ENCODE peak calls at places on chromosomes 13 and 19, in ten cellular contexts. V is GM06990, G is left ventricle myocardium inferior, B is lung, Y is MCF 10A, H is upper lobe of left lung, J is thoracic aorta, U is GM12865, F is tibial artery, W is stomach. I is an unnamed sample.

GRCh38 chr19:23318143-23318542 is 67.9 kb upstream of the ZNF724 start:
- DNase-seq in J (no peak), B (no peak), F (no peak), H (no peak), G (no peak), W (no peak), Y (peak), U (no peak), V (no peak), I (no peak)

GRCh38 chr13:43915451-43915850 is 35.7 kb downstream of the LACC1 start:
- DNase-seq in V (no peak), W (no peak), H (no peak), G (no peak), Y (no peak), U (no peak), J (no peak), F (no peak), B (no peak), I (no peak)

GRCh38 chr19:35114656-35115537 is 726 bp upstream of the FXYD3 start:
- DNase-seq in J (no peak), Y (peak), V (no peak), B (peak), G (peak), U (peak), W (peak), H (peak), F (peak), I (no peak)

GRCh38 chr13:105193026-105193425 is 1342.4 kb downstream of the EFNB2 start:
- DNase-seq in G (no peak), Y (no peak), J (no peak), F (no peak), H (no peak), W (no peak), B (no peak), U (no peak), V (no peak), I (no peak)

GRCh38 chr13:102597029-102598015 is 536 bp downstream of the TPP2 start:
- DNase-seq in W (no peak), U (peak), H (peak), F (peak), G (peak), B (no peak), J (no peak), Y (peak), V (peak), I (no peak)

GRCh38 chr19:33241091-33241529 is 15.5 kb upstream of the SLC7A10 start:
- DNase-seq in G (no peak), U (no peak), J (no peak), W (no peak), F (no peak), Y (peak), B (no peak), V (no peak), H (peak), I (peak)

GRCh38 chr13:54206601-54207000 is 1178.0 kb downstream of the OLFM4 start:
- DNase-seq in J (no peak), G (no peak), H (no peak), Y (no peak), F (no peak), U (no peak), W (no peak), V (no peak), B (no peak), I (no peak)

GRCh38 chr19:41226053-41226873 is 7.2 kb downstream of the AXL start:
- DNase-seq in Y (peak), H (peak), B (peak), G (peak), J (peak), F (peak), V (no peak), W (peak), U (no peak), I (no peak)

GRCh38 chr13:98845726-98846125 is 93.3 kb upstream of the SLC15A1 start:
- DNase-seq in F (no peak), U (no peak), B (no peak), J (no peak), Y (no peak), G (no peak), W (no peak), V (no peak), H (no peak), I (no peak)

GRCh38 chr19:38952395-38953165 is 21.8 kb downstream of the MRPS12 start:
- DNase-seq in J (no peak), V (no peak), H (no peak), G (no peak), U (peak), F (no peak), Y (peak), B (peak), W (peak), I (no peak)

GRCh38 chr13:30165791-30166190 is 141.6 kb downstream of the KATNAL1 start:
- DNase-seq in J (no peak), W (no peak), H (no peak), U (no peak), B (no peak), G (no peak), Y (no peak), V (no peak), F (peak), I (no peak)

GRCh38 chr13:70568571-70568970 is 460.3 kb upstream of the KLHL1 start:
- DNase-seq in Y (peak), G (no peak), U (peak), H (no peak), V (no peak), B (no peak), F (no peak), W (no peak), J (no peak), I (no peak)

GRCh38 chr13:27171244-27171829 is at the start of gene USP12:
- DNase-seq in U (peak), H (no peak), G (peak), V (peak), W (no peak), Y (no peak), J (peak), F (peak), B (no peak), I (no peak)

GRCh38 chr13:29746167-29746677 is 104.2 kb downstream of the UBL3 start:
- DNase-seq in V (no peak), H (no peak), W (no peak), U (no peak), G (no peak), Y (no peak), J (no peak), B (no peak), F (no peak), I (no peak)

GRCh38 chr19:45913874-45914830 is at the start of gene NANOS2:
- DNase-seq in U (peak), J (no peak), V (no peak), H (peak), G (no peak), B (no peak), Y (no peak), W (no peak), F (no peak), I (no peak)

GRCh38 chr13:28531195-28531955 is 36.4 kb upstream of the FLT1 start:
- DNase-seq in W (peak), B (no peak), V (no peak), F (no peak), H (peak), G (peak), U (no peak), Y (peak), J (no peak), I (no peak)

GRCh38 chr19:57816652-57817051 is 1.9 kb upstream of the ZNF552 start:
- DNase-seq in U (no peak), J (no peak), W (no peak), G (no peak), B (no peak), H (no peak), V (no peak), Y (no peak), F (no peak), I (no peak)

GRCh38 chr13:102195566-102196462 is 206.0 kb downstream of the FGF14 start:
- DNase-seq in U (no peak), V (no peak), H (no peak), Y (no peak), F (no peak), J (no peak), W (no peak), G (no peak), B (no peak), I (no peak)

GRCh38 chr13:25927966-25928365 is 123.8 kb downstream of the SHISA2 start:
- DNase-seq in G (no peak), H (no peak), J (no peak), V (no peak), Y (no peak), B (no peak), F (no peak), W (no peak), U (no peak), I (no peak)

GRCh38 chr19:30266687-30267086 is 105.5 kb upstream of the ZNF536 start:
- DNase-seq in W (no peak), J (no peak), F (no peak), Y (no peak), H (no peak), U (no peak), B (no peak), G (no peak), V (no peak), I (no peak)

GRCh38 chr19:17402982-17403855 is 2.2 kb downstream of the BST2 start:
- DNase-seq in W (no peak), H (peak), J (no peak), F (no peak), G (no peak), B (no peak), Y (peak), U (peak), V (no peak), I (no peak)

GRCh38 chr13:27088619-27089018 is 83.0 kb downstream of the USP12 start:
- DNase-seq in U (no peak), Y (no peak), F (no peak), B (no peak), G (no peak), W (no peak), V (no peak), J (no peak), H (no peak), I (no peak)

GRCh38 chr19:29293736-29294342 is 80.9 kb upstream of the UQCRFS1 start:
- DNase-seq in H (no peak), V (no peak), W (no peak), U (no peak), G (no peak), J (no peak), Y (no peak), B (no peak), F (peak), I (no peak)

GRCh38 chr19:49683814-49684250 is 5.6 kb upstream of the ADM5 start:
- DNase-seq in F (no peak), B (no peak), V (no peak), G (no peak), Y (no peak), H (peak), J (no peak), U (no peak), W (no peak), I (no peak)

GRCh38 chr19:21580101-21580500 is 74.7 kb downstream of the ZNF429 start:
- DNase-seq in B (no peak), U (no peak), J (no peak), Y (no peak), F (no peak), G (no peak), V (no peak), H (no peak), W (no peak), I (no peak)

GRCh38 chr19:49684251-49684982 is 5.0 kb upstream of the ADM5 start:
- DNase-seq in U (peak), F (no peak), H (peak), Y (no peak), V (no peak), B (no peak), W (no peak), J (no peak), G (no peak), I (no peak)

GRCh38 chr13:86591862-86592261 is 792.6 kb upstream of the SLITRK6 start:
- DNase-seq in V (no peak), G (no peak), F (no peak), B (no peak), Y (peak), W (no peak), J (no peak), H (no peak), U (no peak), I (no peak)

GRCh38 chr19:15418588-15419412 is at the start of gene AKAP8L:
- DNase-seq in U (peak), Y (peak), W (peak), H (peak), B (peak), G (peak), V (peak), J (peak), F (peak), I (peak)

GRCh38 chr19:15418112-15418587 is 638 bp downstream of the AKAP8L start:
- DNase-seq in F (no peak), U (no peak), H (no peak), W (no peak), J (no peak), B (no peak), G (no peak), V (no peak), Y (peak), I (no peak)

GRCh38 chr19:15421136-15421535 is 2.3 kb upstream of the AKAP8L start:
- DNase-seq in J (no peak), Y (no peak), W (no peak), F (no peak), G (no peak), B (no peak), H (no peak), V (no peak), U (no peak), I (no peak)

GRCh38 chr19:15417699-15418098 is 1.1 kb downstream of the AKAP8L start:
- DNase-seq in U (no peak), F (peak), V (no peak), Y (no peak), H (no peak), W (no peak), J (no peak), B (no peak), G (no peak), I (no peak)

GRCh38 chr19:15419413-15420025 is 731 bp upstream of the AKAP8L start:
- DNase-seq in J (no peak), Y (no peak), H (no peak), F (no peak), U (no peak), V (no peak), B (no peak), G (no peak), W (no peak), I (no peak)
- TF ChIP-seq CTCF in J (no peak), Y (no peak), H (no peak), F (no peak), U (no peak), V (no peak), B (no peak), G (peak), W (no peak), I (peak)

DNA sequence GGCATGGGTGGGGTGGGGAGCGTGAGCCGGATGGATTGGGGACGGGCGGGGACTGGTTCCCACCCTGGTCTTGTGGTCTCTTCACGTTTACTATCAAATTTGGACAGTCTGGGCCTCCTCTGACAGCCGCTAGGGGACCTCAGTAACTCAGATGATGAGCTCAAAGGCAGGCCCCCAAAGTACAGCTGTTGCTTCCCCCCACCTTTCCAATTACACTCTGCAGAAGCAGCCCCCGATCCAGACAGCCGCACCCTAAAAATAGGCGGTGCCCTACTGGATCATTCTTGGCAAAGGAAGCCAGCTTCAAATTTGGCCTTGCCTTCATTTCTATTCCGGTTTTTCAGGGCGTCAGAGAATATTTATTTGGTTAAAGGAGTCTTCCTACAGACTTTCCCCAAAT is 1.9 kb upstream of the FOXO1 start:
- DNase-seq in H (no peak), G (peak), U (peak), Y (no peak), B (peak), F (peak), V (no peak), J (no peak), W (no peak), I (no peak)
- TF ChIP-seq CTCF in H (peak), G (peak), U (peak), Y (no peak), B (peak), F (peak), V (peak), J (no peak), W (peak), I (peak)

GRCh38 chr19:47619763-47620162 is 10.8 kb downstream of the BICRA start:
- DNase-seq in W (no peak), U (no peak), V (no peak), F (no peak), H (no peak), J (no peak), G (no peak), B (no peak), Y (no peak), I (no peak)

GRCh38 chr19:47614559-47614958 is 5.6 kb downstream of the BICRA start:
- DNase-seq in B (no peak), H (no peak), U (no peak), V (no peak), G (no peak), Y (no peak), F (no peak), J (no peak), W (no peak), I (no peak)

GRCh38 chr19:47615230-47615629 is 6.3 kb downstream of the BICRA start:
- DNase-seq in F (no peak), J (no peak), Y (no peak), U (peak), V (no peak), B (no peak), W (no peak), H (no peak), G (no peak), I (no peak)

GRCh38 chr19:47615714-47616113 is 6.8 kb downstream of the BICRA start:
- DNase-seq in F (no peak), H (no peak), G (no peak), Y (no peak), B (no peak), W (no peak), V (no peak), J (no peak), U (no peak), I (no peak)

DNA sequence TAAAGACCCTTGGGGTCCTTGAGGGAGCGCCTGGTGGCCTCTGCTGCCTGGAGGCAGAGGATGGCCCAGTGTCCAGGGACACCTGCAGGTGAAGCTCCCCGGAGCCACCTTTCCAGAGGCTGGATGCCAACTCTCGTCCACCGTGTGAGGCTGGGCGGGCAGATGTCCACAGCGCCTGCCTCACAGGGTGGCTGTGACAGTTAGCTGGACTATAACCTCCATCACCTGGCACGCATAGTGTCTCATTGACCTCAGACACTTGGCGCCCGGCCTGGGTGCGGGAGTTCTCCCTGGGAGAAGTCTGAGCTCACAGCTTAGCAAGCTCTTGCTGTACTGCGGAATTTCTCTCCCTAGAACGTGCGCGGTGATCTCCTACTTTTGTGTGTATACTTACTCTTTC is 9.8 kb downstream of the BICRA start:
- DNase-seq in G (peak), W (no peak), Y (no peak), B (no peak), U (no peak), H (no peak), V (no peak), J (no peak), F (no peak), I (no peak)
- TF ChIP-seq CTCF in G (no peak), W (no peak), Y (no peak), B (no peak), U (no peak), H (no peak), V (no peak), J (no peak), F (no peak), I (no peak)

GRCh38 chr13:50969691-50970090 is 60.1 kb downstream of the RNASEH2B start:
- DNase-seq in Y (peak), F (no peak), G (no peak), J (no peak), B (no peak), H (no peak), W (no peak), U (no peak), V (no peak), I (no peak)
- TF ChIP-seq CTCF in Y (no peak), F (peak), G (peak), J (peak), B (no peak), H (no peak), W (no peak), U (no peak), V (peak), I (peak)

GRCh38 chr19:12669272-12670158 is 2.9 kb downstream of the WDR83 start:
- DNase-seq in F (peak), V (peak), G (peak), Y (peak), J (no peak), H (peak), U (peak), W (peak), B (peak), I (no peak)
- TF ChIP-seq CTCF in F (no peak), V (no peak), G (peak), Y (no peak), J (no peak), H (no peak), U (no peak), W (no peak), B (no peak), I (peak)

GRCh38 chr13:20583803-20584293 is 16.9 kb downstream of the IFT88 start:
- DNase-seq in J (no peak), B (no peak), Y (no peak), G (no peak), F (no peak), H (no peak), W (no peak), V (no peak), U (no peak), I (no peak)
- TF ChIP-seq CTCF in J (no peak), B (no peak), Y (no peak), G (no peak), F (no peak), H (no peak), W (no peak), V (no peak), U (no peak), I (no peak)

GRCh38 chr19:7636691-7637373 is at the start of gene STXBP2:
- DNase-seq in W (peak), V (peak), J (no peak), U (peak), Y (peak), F (no peak), B (peak), H (peak), G (peak), I (peak)
- TF ChIP-seq CTCF in W (peak), V (no peak), J (no peak), U (no peak), Y (no peak), F (no peak), B (no peak), H (peak), G (no peak), I (no peak)

GRCh38 chr13:81872581-81872980 is 1531.7 kb upstream of the SPRY2 start:
- DNase-seq in J (no peak), H (no peak), B (no peak), V (no peak), G (no peak), U (no peak), Y (peak), W (no peak), F (no peak), I (no peak)
- TF ChIP-seq CTCF in J (no peak), H (no peak), B (no peak), V (no peak), G (no peak), U (no peak), Y (peak), W (peak), F (no peak), I (peak)

GRCh38 chr19:1649706-1650626 is 2.4 kb downstream of the TCF3 start:
- DNase-seq in J (no peak), B (no peak), H (peak), W (no peak), F (no peak), V (no peak), Y (no peak), G (no peak), U (no peak), I (no peak)

GRCh38 chr19:1650627-1651009 is 1.8 kb downstream of the TCF3 start:
- DNase-seq in J (no peak), U (peak), Y (no peak), G (no peak), B (no peak), H (no peak), V (no peak), F (no peak), W (no peak), I (no peak)

GRCh38 chr19:1647664-1648155 is 4.7 kb downstream of the TCF3 start:
- DNase-seq in U (peak), B (no peak), J (no peak), H (no peak), G (no peak), F (no peak), V (no peak), Y (no peak), W (no peak), I (no peak)

GRCh38 chr19:1648156-1648925 is 4.1 kb downstream of the TCF3 start:
- DNase-seq in W (no peak), B (no peak), J (no peak), F (no peak), H (no peak), V (peak), G (no peak), U (peak), Y (no peak), I (no peak)

GRCh38 chr19:1648926-1649541 is 3.4 kb downstream of the TCF3 start:
- DNase-seq in F (no peak), W (no peak), Y (no peak), H (peak), V (no peak), G (no peak), B (no peak), U (peak), J (no peak), I (no peak)
- TF ChIP-seq CTCF in F (no peak), W (no peak), Y (no peak), H (no peak), V (peak), G (no peak), B (no peak), U (peak), J (no peak), I (no peak)

GRCh38 chr13:100108913-100109507 is 20.1 kb downstream of the PCCA start:
- DNase-seq in U (peak), F (no peak), Y (no peak), B (no peak), G (no peak), H (no peak), W (no peak), V (no peak), J (no peak), I (no peak)
- TF ChIP-seq CTCF in U (no peak), F (no peak), Y (no peak), B (no peak), G (no peak), H (no peak), W (no peak), V (no peak), J (no peak), I (no peak)

I was measured in chondrocyte.